ENCODE peak calls at places on chromosomes 5 and 9, in ten cellular contexts. O is cardiac muscle cell; W is MCF 10A; P is astrocyte of the hippocampus; V is ELF-1; Q is heart right ventricle; I is GM12864; F is stimulated activated CD8-positive, alpha-beta memory T cell treated with anti-CD3 and anti-CD28 coated beads, Interleukin-15, amount 100 ng/mL, for 24 hours; C is amniotic stem cell; S is stomach. Y is an unnamed sample.

GRCh38 chr5:132771559-132771998 is 5.5 kb downstream of the SEPTIN8 start:
- DNase-seq in O (peak), W (no peak), P (peak), V (peak), Q (peak), I (no peak), F (no peak), C (no peak), S (no peak), Y (no peak)

GRCh38 chr5:17819786-17820185 is 185.5 kb downstream of the TAF11L14 start:
- DNase-seq in O (no peak), W (peak), P (no peak), V (no peak), Q (no peak), I (no peak), F (no peak), C (no peak), S (no peak), Y (no peak)

GRCh38 chr5:157761690-157762611 is 18.4 kb downstream of the LSM11 start:
- DNase-seq in O (peak), W (peak), P (peak), V (peak), Q (peak), I (no peak), F (no peak), C (peak), S (no peak), Y (peak)

GRCh38 chr5:94693043-94693822 is 74.8 kb downstream of the SLF1 start:
- DNase-seq in O (peak), W (peak), P (peak), V (no peak), Q (no peak), I (no peak), F (no peak), C (peak), S (no peak), Y (no peak)

GRCh38 chr5:117072439-117072838 is 497.8 kb upstream of the SEMA6A start:
- DNase-seq in O (no peak), W (no peak), P (no peak), V (peak), Q (no peak), I (no peak), F (no peak), C (no peak), S (no peak), Y (no peak)

GRCh38 chr5:135235002-135235401 is 164.0 kb downstream of the MACROH2A1 start:
- DNase-seq in O (no peak), W (no peak), P (no peak), V (no peak), Q (no peak), I (no peak), F (no peak), C (no peak), S (no peak), Y (no peak)

GRCh38 chr5:84433461-84433860 is 48.8 kb upstream of the EDIL3 start:
- DNase-seq in O (no peak), W (no peak), P (peak), V (no peak), Q (no peak), I (no peak), F (no peak), C (no peak), S (no peak), Y (no peak)

GRCh38 chr5:38323645-38324295 is 65.4 kb downstream of the EGFLAM start:
- DNase-seq in O (no peak), W (peak), P (peak), V (peak), Q (no peak), I (no peak), F (no peak), C (peak), S (no peak), Y (no peak)

GRCh38 chr5:134004626-134005414 is at the start of gene VDAC1:
- DNase-seq in O (peak), W (peak), P (peak), V (peak), Q (peak), I (peak), F (peak), C (peak), S (peak), Y (peak)

GRCh38 chr5:32254987-32255900 is 57.5 kb downstream of the MTMR12 start:
- DNase-seq in O (peak), W (no peak), P (peak), V (no peak), Q (no peak), I (no peak), F (no peak), C (no peak), S (no peak), Y (no peak)

GRCh38 chr5:125492977-125493376 is 746.5 kb upstream of the ZNF608 start:
- DNase-seq in O (no peak), W (no peak), P (no peak), V (no peak), Q (no peak), I (no peak), F (no peak), C (no peak), S (no peak), Y (no peak)

GRCh38 chr9:5186416-5187169 is 1.2 kb upstream of the INSL6 start:
- DNase-seq in O (peak), W (peak), P (peak), V (peak), Q (peak), I (peak), F (no peak), C (peak), S (peak), Y (peak)

GRCh38 chr5:34803974-34804373 is 35.0 kb upstream of the TTC23L start:
- DNase-seq in O (no peak), W (no peak), P (no peak), V (no peak), Q (no peak), I (no peak), F (no peak), C (no peak), S (no peak), Y (no peak)

GRCh38 chr9:98888794-98889495 is 54.8 kb upstream of the COL15A1 start:
- DNase-seq in O (no peak), W (no peak), P (peak), V (no peak), Q (no peak), I (no peak), F (no peak), C (no peak), S (no peak), Y (no peak)

GRCh38 chr9:37471942-37472679 is 6.9 kb upstream of the ZBTB5 start:
- DNase-seq in O (peak), W (peak), P (peak), V (peak), Q (no peak), I (no peak), F (no peak), C (peak), S (no peak), Y (no peak)

GRCh38 chr5:150116667-150117395 is 30.5 kb upstream of the CSF1R start:
- DNase-seq in O (no peak), W (peak), P (no peak), V (peak), Q (peak), I (no peak), F (no peak), C (no peak), S (peak), Y (no peak)

GRCh38 chr5:81164936-81165335 is 68.2 kb upstream of the CKMT2 start:
- DNase-seq in O (no peak), W (no peak), P (peak), V (no peak), Q (no peak), I (no peak), F (no peak), C (no peak), S (no peak), Y (no peak)

GRCh38 chr9:84031534-84031933 is 50.9 kb downstream of the RMI1 start:
- DNase-seq in O (no peak), W (no peak), P (no peak), V (no peak), Q (no peak), I (no peak), F (no peak), C (no peak), S (no peak), Y (no peak)

GRCh38 chr9:124428751-124429529 is 13.7 kb upstream of the PSMB7 start:
- DNase-seq in O (no peak), W (no peak), P (no peak), V (no peak), Q (no peak), I (no peak), F (no peak), C (no peak), S (no peak), Y (no peak)